ENCODE peak calls at places on chromosomes 5 and 9, in eight cellular contexts. U is lower lobe of right lung, G is brain microvascular endothelial cell, F is uterus, P is dorsolateral prefrontal cortex, H is coronary artery, L is stomach, O is spleen. Q is an unnamed sample.
A peak's percentile ranks its signal among the peaks of the same experiment; 100 is the strongest.

GRCh38 chr9:88821749-88822106 is 169.5 kb upstream of the S1PR3 start:
- DNase-seq in U (no peak), G (no peak), F (no peak), P (no peak), H (no peak), L (no peak), O (no peak), Q (no peak)

GRCh38 chr5:115494570-115495289 is 49.8 kb downstream of the FEM1C start:
- DNase-seq in U (no peak), G (no peak), F (no peak), P (no peak), H (no peak), L (no peak), O (no peak), Q (peak; percentile 27)

GRCh38 chr9:16787724-16788123 is 82.7 kb downstream of the BNC2 start:
- DNase-seq in U (no peak), G (peak; percentile 16), F (no peak), P (no peak), H (no peak), L (no peak), O (no peak), Q (peak; percentile 34)

GRCh38 chr5:158819095-158819494 is 280.6 kb downstream of the EBF1 start:
- DNase-seq in U (no peak), G (no peak), F (no peak), P (no peak), H (no peak), L (no peak), O (no peak), Q (no peak)

GRCh38 chr5:115456056-115456455 is 88.5 kb downstream of the FEM1C start:
- DNase-seq in U (no peak), G (no peak), F (no peak), P (no peak), H (no peak), L (no peak), O (no peak), Q (no peak)

GRCh38 chr9:1083325-1083913 is 33.3 kb downstream of the DMRT2 start:
- DNase-seq in U (peak; percentile 54), G (no peak), F (no peak), P (peak; percentile 81), H (no peak), L (no peak), O (no peak), Q (no peak)

GRCh38 chr5:52783226-52783959 is 4.3 kb upstream of the ITGA1 start:
- DNase-seq in U (no peak), G (no peak), F (no peak), P (no peak), H (peak; percentile 81), L (no peak), O (no peak), Q (peak; percentile 23)

GRCh38 chr5:136053336-136054121 is 24.7 kb downstream of the TGFBI start:
- DNase-seq in U (no peak), G (peak; percentile 98), F (no peak), P (no peak), H (no peak), L (no peak), O (peak; percentile 32), Q (peak; percentile 94)

GRCh38 chr5:119578937-119579336 is 50.4 kb upstream of the FAM170A start:
- DNase-seq in U (no peak), G (peak; percentile 14), F (no peak), P (no peak), H (no peak), L (no peak), O (no peak), Q (no peak)

GRCh38 chr5:114438471-114438870 is 76.6 kb downstream of the KCNN2 start:
- DNase-seq in U (no peak), G (no peak), F (no peak), P (no peak), H (no peak), L (no peak), O (no peak), Q (no peak)

GRCh38 chr5:132256086-132256782 is 1.3 kb upstream of the PDLIM4 start:
- DNase-seq in U (no peak), G (no peak), F (no peak), P (no peak), H (peak; percentile 35), L (no peak), O (peak; percentile 16), Q (no peak)

GRCh38 chr5:132258102-132259060 is 885 bp downstream of the PDLIM4 start:
- DNase-seq in U (no peak), G (peak; percentile 53), F (peak; percentile 68), P (no peak), H (peak; percentile 80), L (no peak), O (peak; percentile 65), Q (peak; percentile 56)

GRCh38 chr5:132256783-132257130 is 739 bp upstream of the PDLIM4 start:
- DNase-seq in U (no peak), G (no peak), F (no peak), P (no peak), H (no peak), L (no peak), O (no peak), Q (no peak)

GRCh38 chr5:132259061-132259851 is 1.8 kb downstream of the PDLIM4 start:
- DNase-seq in U (no peak), G (peak; percentile 84), F (peak; percentile 79), P (peak; percentile 64), H (peak; percentile 80), L (peak; percentile 16), O (peak; percentile 73), Q (peak; percentile 92)

GRCh38 chr5:132257131-132258101 is at the start of gene PDLIM4:
- DNase-seq in U (no peak), G (peak; percentile 17), F (peak; percentile 78), P (no peak), H (peak; percentile 74), L (no peak), O (peak; percentile 65), Q (peak; percentile 48)
- H3K4me3 ChIP-seq in U (peak within 1 kb of the TSS; percentile 54), G (peak within 1 kb of the TSS; percentile 81), F (peak within 1 kb of the TSS; percentile 80), P (peak within 1 kb of the TSS; percentile 61), H (peak within 1 kb of the TSS; percentile 81), L (peak within 1 kb of the TSS; percentile 55), O (peak within 1 kb of the TSS; percentile 17), Q (peak within 1 kb of the TSS; percentile 79)

GRCh38 chr9:137212520-137212919 is 7.0 kb downstream of the NDOR1 start:
- DNase-seq in U (no peak), G (no peak), F (no peak), P (no peak), H (no peak), L (no peak), O (no peak), Q (no peak)
- TF ChIP-seq CTCF in U (no peak), G (peak; percentile 15), F (no peak), P (no peak), H (no peak), L (no peak), O (no peak), Q (no peak)

GRCh38 chr5:42952575-42952974 is 87.5 kb downstream of the ANXA2R start:
- DNase-seq in U (no peak), G (no peak), F (no peak), P (no peak), H (no peak), L (no peak), O (no peak), Q (no peak)

GRCh38 chr5:42950466-42951168 is 89.5 kb downstream of the ANXA2R start:
- DNase-seq in U (peak; percentile 72), G (peak; percentile 99), F (peak; percentile 76), P (no peak), H (peak; percentile 88), L (peak; percentile 74), O (no peak), Q (peak; percentile 100)

GRCh38 chr5:42951847-42952411 is 88.2 kb downstream of the ANXA2R start:
- DNase-seq in U (peak; percentile 63), G (peak; percentile 25), F (no peak), P (no peak), H (no peak), L (peak; percentile 31), O (peak; percentile 90), Q (peak; percentile 62)

GRCh38 chr5:42950091-42950465 is 90.0 kb downstream of the ANXA2R start:
- DNase-seq in U (no peak), G (no peak), F (no peak), P (no peak), H (no peak), L (no peak), O (no peak), Q (no peak)

GRCh38 chr5:42951169-42951846 is 88.8 kb downstream of the ANXA2R start:
- DNase-seq in U (peak; percentile 63), G (peak; percentile 47), F (no peak), P (no peak), H (peak; percentile 78), L (peak; percentile 32), O (peak; percentile 91), Q (peak; percentile 50)
- H3K4me3 ChIP-seq in U (peak overlapping the region; percentile 56), G (peak overlapping the region; percentile 60), F (peak overlapping the region; percentile 10), P (peak overlapping the region; percentile 59), H (peak overlapping the region; percentile 73), L (peak overlapping the region; percentile 55), O (peak overlapping the region; percentile 44), Q (peak overlapping the region; percentile 45)

DNA sequence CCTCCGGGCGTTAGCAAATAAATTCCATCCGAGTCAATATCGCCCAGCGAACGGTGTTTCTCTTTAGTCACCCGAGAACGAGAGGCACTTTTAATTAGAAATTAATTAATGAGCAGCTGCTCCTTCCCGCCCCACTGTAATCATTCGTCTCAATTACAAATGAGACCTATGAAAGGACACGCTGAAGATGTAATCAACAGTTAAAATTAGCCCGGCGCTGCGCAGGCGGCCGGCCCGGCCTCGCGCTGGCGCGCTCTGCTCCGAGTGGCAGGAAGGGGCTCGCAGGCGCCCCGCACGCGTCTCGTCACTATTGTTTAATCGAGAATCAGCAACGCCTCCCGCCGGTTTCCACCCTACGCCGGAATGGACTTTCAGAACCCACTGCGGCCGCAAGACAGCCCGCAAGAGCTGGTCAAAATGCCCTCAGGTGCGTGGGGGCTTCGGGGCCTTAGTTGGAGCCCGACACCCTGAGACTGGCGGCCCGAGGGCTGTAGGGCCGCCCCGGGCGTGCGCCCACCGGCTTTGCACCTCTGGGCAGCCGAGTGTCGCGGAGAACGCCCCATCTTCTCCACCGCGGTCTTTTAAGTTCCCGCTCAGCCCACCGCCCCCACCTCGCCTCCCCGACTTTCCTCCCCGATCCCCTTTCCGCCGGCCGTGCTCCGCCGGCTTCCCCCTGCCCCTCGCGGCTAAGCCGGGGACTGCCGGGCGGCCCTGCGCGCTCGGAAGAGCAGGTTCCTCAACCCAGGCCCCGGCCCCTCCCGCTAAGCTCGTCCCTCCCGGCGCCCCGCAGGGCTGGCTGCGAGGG is 597 bp upstream of the IRX4 start:
- DNase-seq in U (peak; percentile 47), G (no peak), F (no peak), P (no peak), H (no peak), L (no peak), O (peak; percentile 67), Q (no peak)
- TF ChIP-seq CTCF in U (no peak), G (peak; percentile 33), F (peak; percentile 3), P (no peak), H (no peak), L (no peak), O (no peak), Q (no peak)

GRCh38 chr9:133032171-133032570 is 1.4 kb downstream of the GTF3C5 start:
- DNase-seq in U (peak; percentile 18), G (no peak), F (no peak), P (no peak), H (no peak), L (no peak), O (no peak), Q (no peak)
- H3K4me3 ChIP-seq in U (peak overlapping the region; percentile 91), G (no peak overlapping the region), F (no peak overlapping the region), P (peak overlapping the region; percentile 89), H (peak overlapping the region; percentile 86), L (peak overlapping the region; percentile 92), O (no peak overlapping the region), Q (no peak overlapping the region)

Q was measured in astrocyte of the spinal cord.